ENCODE peak calls at places on chromosome 14, in ten cellular contexts. One of them, this sample, is unnamed.

GRCh38 chr14:94593376-94593748 is 12.1 kb downstream of the SERPINA5 start:
- DNase-seq in hypothalamus: no peak
- DNase-seq in HTR-8/SVneo: no peak
- DNase-seq in dorsolateral prefrontal cortex: no peak
- DNase-seq in fibroblast of mammary gland: no peak
- DNase-seq in Calu3: no peak
- DNase-seq in progenitor cell of endocrine pancreas: no peak
- DNase-seq in T-helper 1 cell: no peak
- DNase-seq in dermis microvascular lymphatic vessel endothelial cell: no peak
- DNase-seq in NCI-H2029: no peak
- DNase-seq in this sample: no peak

GRCh38 chr14:100334904-100335303 is 11.8 kb downstream of the SLC25A47 start:
- DNase-seq in Calu3: no peak
- DNase-seq in dermis microvascular lymphatic vessel endothelial cell: no peak
- DNase-seq in T-helper 1 cell: no peak
- DNase-seq in HTR-8/SVneo: no peak
- DNase-seq in hypothalamus: no peak
- DNase-seq in dorsolateral prefrontal cortex: peak; percentile 28
- DNase-seq in NCI-H2029: no peak
- DNase-seq in progenitor cell of endocrine pancreas: no peak
- DNase-seq in fibroblast of mammary gland: no peak
- DNase-seq in this sample: no peak

GRCh38 chr14:31829256-31829923 is 247.7 kb upstream of the ARHGAP5 start:
- DNase-seq in T-helper 1 cell: no peak
- DNase-seq in progenitor cell of endocrine pancreas: no peak
- DNase-seq in NCI-H2029: no peak
- DNase-seq in fibroblast of mammary gland: peak; percentile 84
- DNase-seq in HTR-8/SVneo: no peak
- DNase-seq in Calu3: no peak
- DNase-seq in dermis microvascular lymphatic vessel endothelial cell: peak; percentile 5
- DNase-seq in hypothalamus: no peak
- DNase-seq in dorsolateral prefrontal cortex: no peak
- DNase-seq in this sample: peak; percentile 12

GRCh38 chr14:51607677-51608076 is 44.0 kb upstream of the FRMD6 start:
- DNase-seq in fibroblast of mammary gland: peak; percentile 83
- DNase-seq in dermis microvascular lymphatic vessel endothelial cell: no peak
- DNase-seq in Calu3: no peak
- DNase-seq in NCI-H2029: no peak
- DNase-seq in hypothalamus: no peak
- DNase-seq in HTR-8/SVneo: no peak
- DNase-seq in dorsolateral prefrontal cortex: no peak
- DNase-seq in progenitor cell of endocrine pancreas: no peak
- DNase-seq in T-helper 1 cell: no peak
- DNase-seq in this sample: peak; percentile 25

GRCh38 chr14:96631030-96631429 is 128.8 kb downstream of the PAPOLA start:
- DNase-seq in dorsolateral prefrontal cortex: no peak
- DNase-seq in fibroblast of mammary gland: no peak
- DNase-seq in hypothalamus: no peak
- DNase-seq in NCI-H2029: no peak
- DNase-seq in T-helper 1 cell: no peak
- DNase-seq in Calu3: no peak
- DNase-seq in dermis microvascular lymphatic vessel endothelial cell: no peak
- DNase-seq in progenitor cell of endocrine pancreas: no peak
- DNase-seq in HTR-8/SVneo: no peak
- DNase-seq in this sample: no peak

GRCh38 chr14:92655372-92655771 is 93.1 kb downstream of the LGMN start:
- DNase-seq in fibroblast of mammary gland: no peak
- DNase-seq in T-helper 1 cell: no peak
- DNase-seq in hypothalamus: no peak
- DNase-seq in dorsolateral prefrontal cortex: no peak
- DNase-seq in dermis microvascular lymphatic vessel endothelial cell: no peak
- DNase-seq in HTR-8/SVneo: no peak
- DNase-seq in progenitor cell of endocrine pancreas: no peak
- DNase-seq in Calu3: no peak
- DNase-seq in NCI-H2029: no peak
- DNase-seq in this sample: no peak

GRCh38 chr14:105204206-105204930 is 23.3 kb upstream of the NUDT14 start:
- DNase-seq in Calu3: no peak
- DNase-seq in dorsolateral prefrontal cortex: peak; percentile 74
- DNase-seq in HTR-8/SVneo: no peak
- DNase-seq in hypothalamus: no peak
- DNase-seq in progenitor cell of endocrine pancreas: no peak
- DNase-seq in fibroblast of mammary gland: peak; percentile 33
- DNase-seq in dermis microvascular lymphatic vessel endothelial cell: peak; percentile 20
- DNase-seq in NCI-H2029: no peak
- DNase-seq in T-helper 1 cell: no peak
- DNase-seq in this sample: no peak

GRCh38 chr14:32121536-32121935 is 44.4 kb downstream of the ARHGAP5 start:
- DNase-seq in dorsolateral prefrontal cortex: no peak
- DNase-seq in Calu3: no peak
- DNase-seq in progenitor cell of endocrine pancreas: no peak
- DNase-seq in NCI-H2029: no peak
- DNase-seq in HTR-8/SVneo: no peak
- DNase-seq in fibroblast of mammary gland: peak; percentile 27
- DNase-seq in T-helper 1 cell: no peak
- DNase-seq in hypothalamus: no peak
- DNase-seq in dermis microvascular lymphatic vessel endothelial cell: no peak
- DNase-seq in this sample: no peak

GRCh38 chr14:92040431-92041040 is 677 bp upstream of the TRIP11 start:
- DNase-seq in T-helper 1 cell: no peak
- DNase-seq in NCI-H2029: no peak
- DNase-seq in progenitor cell of endocrine pancreas: no peak
- DNase-seq in fibroblast of mammary gland: peak; percentile 66
- DNase-seq in HTR-8/SVneo: peak; percentile 17
- DNase-seq in dermis microvascular lymphatic vessel endothelial cell: peak; percentile 53
- DNase-seq in hypothalamus: no peak
- DNase-seq in Calu3: peak; percentile 10
- DNase-seq in dorsolateral prefrontal cortex: peak; percentile 9
- DNase-seq in this sample: no peak

GRCh38 chr14:67377916-67378315 is 17.8 kb downstream of the EIF2S1 start:
- DNase-seq in HTR-8/SVneo: no peak
- DNase-seq in dermis microvascular lymphatic vessel endothelial cell: no peak
- DNase-seq in NCI-H2029: no peak
- DNase-seq in T-helper 1 cell: no peak
- DNase-seq in hypothalamus: no peak
- DNase-seq in progenitor cell of endocrine pancreas: no peak
- DNase-seq in fibroblast of mammary gland: no peak
- DNase-seq in Calu3: no peak
- DNase-seq in dorsolateral prefrontal cortex: no peak
- DNase-seq in this sample: no peak

GRCh38 chr14:75222208-75222701 is 45.8 kb upstream of the TMED10 start:
- DNase-seq in HTR-8/SVneo: peak; percentile 95
- DNase-seq in fibroblast of mammary gland: peak; percentile 91
- DNase-seq in Calu3: peak; percentile 40
- DNase-seq in progenitor cell of endocrine pancreas: no peak
- DNase-seq in dorsolateral prefrontal cortex: no peak
- DNase-seq in hypothalamus: no peak
- DNase-seq in NCI-H2029: no peak
- DNase-seq in T-helper 1 cell: no peak
- DNase-seq in dermis microvascular lymphatic vessel endothelial cell: peak; percentile 89
- DNase-seq in this sample: peak; percentile 16

GRCh38 chr14:22379727-22380126 is 209.3 kb downstream of the DAD1 start:
- DNase-seq in HTR-8/SVneo: no peak
- DNase-seq in Calu3: no peak
- DNase-seq in progenitor cell of endocrine pancreas: no peak
- DNase-seq in T-helper 1 cell: no peak
- DNase-seq in dorsolateral prefrontal cortex: no peak
- DNase-seq in hypothalamus: no peak
- DNase-seq in NCI-H2029: no peak
- DNase-seq in fibroblast of mammary gland: peak; percentile 17
- DNase-seq in dermis microvascular lymphatic vessel endothelial cell: no peak
- DNase-seq in this sample: no peak

GRCh38 chr14:105148604-105149145 is 19.9 kb downstream of the JAG2 start:
- DNase-seq in Calu3: no peak
- DNase-seq in hypothalamus: no peak
- DNase-seq in dorsolateral prefrontal cortex: no peak
- DNase-seq in dermis microvascular lymphatic vessel endothelial cell: no peak
- DNase-seq in HTR-8/SVneo: no peak
- DNase-seq in T-helper 1 cell: no peak
- DNase-seq in progenitor cell of endocrine pancreas: no peak
- DNase-seq in fibroblast of mammary gland: no peak
- DNase-seq in NCI-H2029: no peak
- DNase-seq in this sample: no peak

GRCh38 chr14:89041245-89041585 is 216.8 kb downstream of the TTC8 start:
- DNase-seq in hypothalamus: no peak
- DNase-seq in T-helper 1 cell: no peak
- DNase-seq in HTR-8/SVneo: no peak
- DNase-seq in dermis microvascular lymphatic vessel endothelial cell: peak; percentile 62
- DNase-seq in Calu3: peak; percentile 51
- DNase-seq in progenitor cell of endocrine pancreas: no peak
- DNase-seq in fibroblast of mammary gland: no peak
- DNase-seq in NCI-H2029: no peak
- DNase-seq in dorsolateral prefrontal cortex: no peak
- DNase-seq in this sample: no peak

GRCh38 chr14:55123101-55123500 is 6.0 kb upstream of the LGALS3 start:
- DNase-seq in fibroblast of mammary gland: peak; percentile 95
- DNase-seq in Calu3: no peak
- DNase-seq in progenitor cell of endocrine pancreas: no peak
- DNase-seq in HTR-8/SVneo: peak; percentile 81
- DNase-seq in dorsolateral prefrontal cortex: peak; percentile 40
- DNase-seq in dermis microvascular lymphatic vessel endothelial cell: peak; percentile 76
- DNase-seq in NCI-H2029: no peak
- DNase-seq in hypothalamus: no peak
- DNase-seq in T-helper 1 cell: no peak
- DNase-seq in this sample: no peak

GRCh38 chr14:104784846-104785707 is 10.5 kb downstream of the AKT1 start:
- DNase-seq in HTR-8/SVneo: no peak
- DNase-seq in fibroblast of mammary gland: no peak
- DNase-seq in progenitor cell of endocrine pancreas: no peak
- DNase-seq in dorsolateral prefrontal cortex: peak; percentile 48
- DNase-seq in T-helper 1 cell: no peak
- DNase-seq in hypothalamus: no peak
- DNase-seq in dermis microvascular lymphatic vessel endothelial cell: peak; percentile 58
- DNase-seq in NCI-H2029: no peak
- DNase-seq in Calu3: no peak
- DNase-seq in this sample: no peak

GRCh38 chr14:99003646-99004045 is 268.4 kb downstream of the BCL11B start:
- DNase-seq in NCI-H2029: no peak
- DNase-seq in hypothalamus: no peak
- DNase-seq in dermis microvascular lymphatic vessel endothelial cell: no peak
- DNase-seq in progenitor cell of endocrine pancreas: no peak
- DNase-seq in HTR-8/SVneo: no peak
- DNase-seq in fibroblast of mammary gland: no peak
- DNase-seq in Calu3: no peak
- DNase-seq in T-helper 1 cell: no peak
- DNase-seq in dorsolateral prefrontal cortex: no peak
- DNase-seq in this sample: no peak

GRCh38 chr14:92880851-92881250 is 42.1 kb upstream of the CHGA start:
- DNase-seq in T-helper 1 cell: no peak
- DNase-seq in NCI-H2029: no peak
- DNase-seq in fibroblast of mammary gland: peak; percentile 68
- DNase-seq in dorsolateral prefrontal cortex: no peak
- DNase-seq in progenitor cell of endocrine pancreas: no peak
- DNase-seq in Calu3: peak; percentile 64
- DNase-seq in dermis microvascular lymphatic vessel endothelial cell: peak; percentile 33
- DNase-seq in hypothalamus: no peak
- DNase-seq in HTR-8/SVneo: peak; percentile 40
- DNase-seq in this sample: peak; percentile 39

GRCh38 chr14:98951031-98951430 is 321.0 kb downstream of the BCL11B start:
- DNase-seq in dermis microvascular lymphatic vessel endothelial cell: no peak
- DNase-seq in dorsolateral prefrontal cortex: no peak
- DNase-seq in HTR-8/SVneo: no peak
- DNase-seq in T-helper 1 cell: no peak
- DNase-seq in NCI-H2029: no peak
- DNase-seq in hypothalamus: no peak
- DNase-seq in progenitor cell of endocrine pancreas: no peak
- DNase-seq in fibroblast of mammary gland: no peak
- DNase-seq in Calu3: no peak
- DNase-seq in this sample: no peak

GRCh38 chr14:105487449-105487985 is 831 bp downstream of the CRIP1 start:
- DNase-seq in hypothalamus: no peak
- DNase-seq in T-helper 1 cell: peak; percentile 68
- DNase-seq in dorsolateral prefrontal cortex: no peak
- DNase-seq in fibroblast of mammary gland: no peak
- DNase-seq in progenitor cell of endocrine pancreas: no peak
- DNase-seq in Calu3: no peak
- DNase-seq in dermis microvascular lymphatic vessel endothelial cell: no peak
- DNase-seq in HTR-8/SVneo: no peak
- DNase-seq in NCI-H2029: no peak
- DNase-seq in this sample: no peak

GRCh38 chr14:89011727-89012271 is 187.3 kb downstream of the TTC8 start:
- DNase-seq in T-helper 1 cell: no peak
- DNase-seq in fibroblast of mammary gland: no peak
- DNase-seq in dermis microvascular lymphatic vessel endothelial cell: no peak
- DNase-seq in Calu3: peak; percentile 9
- DNase-seq in progenitor cell of endocrine pancreas: no peak
- DNase-seq in HTR-8/SVneo: no peak
- DNase-seq in dorsolateral prefrontal cortex: no peak
- DNase-seq in NCI-H2029: no peak
- DNase-seq in hypothalamus: no peak
- DNase-seq in this sample: no peak

GRCh38 chr14:99287269-99287942 is 15.4 kb upstream of the BCL11B start:
- DNase-seq in dermis microvascular lymphatic vessel endothelial cell: no peak
- DNase-seq in HTR-8/SVneo: no peak
- DNase-seq in progenitor cell of endocrine pancreas: no peak
- DNase-seq in NCI-H2029: no peak
- DNase-seq in Calu3: no peak
- DNase-seq in hypothalamus: no peak
- DNase-seq in fibroblast of mammary gland: no peak
- DNase-seq in T-helper 1 cell: no peak
- DNase-seq in dorsolateral prefrontal cortex: no peak
- DNase-seq in this sample: no peak

GRCh38 chr14:101889898-101890297 is 74.5 kb upstream of the DYNC1H1 start:
- DNase-seq in T-helper 1 cell: no peak
- DNase-seq in dermis microvascular lymphatic vessel endothelial cell: peak; percentile 26
- DNase-seq in progenitor cell of endocrine pancreas: no peak
- DNase-seq in fibroblast of mammary gland: peak; percentile 30
- DNase-seq in hypothalamus: no peak
- DNase-seq in HTR-8/SVneo: no peak
- DNase-seq in dorsolateral prefrontal cortex: no peak
- DNase-seq in Calu3: no peak
- DNase-seq in NCI-H2029: no peak
- DNase-seq in this sample: no peak

GRCh38 chr14:104496095-104496494 is 83.5 kb upstream of the C14orf180 start:
- DNase-seq in Calu3: no peak
- DNase-seq in progenitor cell of endocrine pancreas: peak; percentile 6
- DNase-seq in dermis microvascular lymphatic vessel endothelial cell: no peak
- DNase-seq in hypothalamus: no peak
- DNase-seq in dorsolateral prefrontal cortex: no peak
- DNase-seq in T-helper 1 cell: no peak
- DNase-seq in fibroblast of mammary gland: no peak
- DNase-seq in HTR-8/SVneo: no peak
- DNase-seq in NCI-H2029: no peak
- DNase-seq in this sample: no peak

GRCh38 chr14:104436741-104437701 is 142.5 kb upstream of the C14orf180 start:
- DNase-seq in NCI-H2029: no peak
- DNase-seq in hypothalamus: no peak
- DNase-seq in T-helper 1 cell: no peak
- DNase-seq in Calu3: peak; percentile 91
- DNase-seq in fibroblast of mammary gland: no peak
- DNase-seq in dorsolateral prefrontal cortex: no peak
- DNase-seq in dermis microvascular lymphatic vessel endothelial cell: no peak
- DNase-seq in HTR-8/SVneo: no peak
- DNase-seq in progenitor cell of endocrine pancreas: no peak
- DNase-seq in this sample: no peak

GRCh38 chr14:24058260-24058950 is 6.6 kb downstream of the CARMIL3 start:
- DNase-seq in HTR-8/SVneo: peak; percentile 67
- DNase-seq in fibroblast of mammary gland: peak; percentile 74
- DNase-seq in NCI-H2029: no peak
- DNase-seq in T-helper 1 cell: no peak
- DNase-seq in dorsolateral prefrontal cortex: no peak
- DNase-seq in hypothalamus: peak; percentile 32
- DNase-seq in dermis microvascular lymphatic vessel endothelial cell: peak; percentile 63
- DNase-seq in Calu3: peak; percentile 41
- DNase-seq in progenitor cell of endocrine pancreas: no peak
- DNase-seq in this sample: peak; percentile 66

GRCh38 chr14:69812725-69813124 is 15.7 kb upstream of the SLC10A1 start:
- DNase-seq in hypothalamus: no peak
- DNase-seq in dermis microvascular lymphatic vessel endothelial cell: no peak
- DNase-seq in Calu3: no peak
- DNase-seq in NCI-H2029: no peak
- DNase-seq in fibroblast of mammary gland: no peak
- DNase-seq in progenitor cell of endocrine pancreas: no peak
- DNase-seq in HTR-8/SVneo: no peak
- DNase-seq in T-helper 1 cell: no peak
- DNase-seq in dorsolateral prefrontal cortex: no peak
- DNase-seq in this sample: peak; percentile 49